ENCODE peak calls at places on chromosomes 7 and 10, in six cellular contexts. O, L, J, M, Q and E are unnamed samples.

GRCh38 chr7:117043051-117043546 is 89.8 kb downstream of the ST7 start:
- DNase-seq in O (no peak), L (peak), J (no peak), M (no peak), Q (no peak), E (no peak)

GRCh38 chr7:114760477-114760876 is 161.4 kb upstream of the MDFIC start:
- DNase-seq in O (no peak), L (no peak), J (no peak), M (no peak), Q (no peak), E (no peak)

GRCh38 chr7:141181812-141182211 is 107.9 kb downstream of the TMEM178B start:
- DNase-seq in O (no peak), L (no peak), J (no peak), M (no peak), Q (no peak), E (no peak)

GRCh38 chr10:103776878-103777591 is 78.3 kb downstream of the SH3PXD2A start:
- DNase-seq in O (no peak), L (peak), J (no peak), M (no peak), Q (no peak), E (no peak)

GRCh38 chr10:128078136-128078969 is 47.9 kb downstream of the MKI67 start:
- DNase-seq in O (no peak), L (peak), J (peak), M (peak), Q (peak), E (peak)

GRCh38 chr10:110815354-110816004 is 56.2 kb upstream of the PDCD4 start:
- DNase-seq in O (no peak), L (no peak), J (no peak), M (no peak), Q (no peak), E (no peak)

GRCh38 chr10:113269333-113269732 is 283.5 kb upstream of the HABP2 start:
- DNase-seq in O (no peak), L (no peak), J (no peak), M (no peak), Q (no peak), E (no peak)

GRCh38 chr7:91596287-91596686 is 284.2 kb downstream of the MTERF1 start:
- DNase-seq in O (no peak), L (no peak), J (no peak), M (no peak), Q (no peak), E (no peak)

GRCh38 chr10:70602665-70603438 is at the start of gene PRF1:
- DNase-seq in O (no peak), L (no peak), J (peak), M (no peak), Q (no peak), E (no peak)

GRCh38 chr10:132319853-132320669 is 11.9 kb upstream of the LRRC27 start:
- DNase-seq in O (no peak), L (peak), J (no peak), M (no peak), Q (no peak), E (peak)

GRCh38 chr7:112510032-112510742 is 29.4 kb downstream of the LSMEM1 start:
- DNase-seq in O (no peak), L (peak), J (no peak), M (no peak), Q (no peak), E (no peak)

GRCh38 chr7:98323597-98324322 is 42.3 kb downstream of the BRI3 start:
- DNase-seq in O (no peak), L (peak), J (no peak), M (no peak), Q (no peak), E (no peak)

GRCh38 chr7:76303057-76303828 is 770 bp downstream of the HSPB1 start:
- DNase-seq in O (no peak), L (peak), J (peak), M (peak), Q (peak), E (peak)

GRCh38 chr7:43647314-43647691 is 64.4 kb downstream of the STK17A start:
- DNase-seq in O (no peak), L (peak), J (no peak), M (no peak), Q (no peak), E (no peak)

GRCh38 chr10:25944771-25945170 is 10.7 kb downstream of the MYO3A start:
- DNase-seq in O (no peak), L (no peak), J (no peak), M (no peak), Q (no peak), E (no peak)

GRCh38 chr10:68154211-68154497 is 44.9 kb downstream of the MYPN start:
- DNase-seq in O (no peak), L (peak), J (no peak), M (no peak), Q (no peak), E (no peak)

GRCh38 chr7:47493971-47494370 is 87.9 kb downstream of the TNS3 start:
- DNase-seq in O (no peak), L (peak), J (no peak), M (no peak), Q (no peak), E (no peak)

GRCh38 chr7:25069900-25070443 is 55.1 kb downstream of the CYCS start:
- DNase-seq in O (peak), L (peak), J (peak), M (peak), Q (peak), E (peak)

GRCh38 chr7:63927261-63927660 is 71.4 kb upstream of the ZNF722 start:
- DNase-seq in O (no peak), L (no peak), J (no peak), M (no peak), Q (no peak), E (no peak)

GRCh38 chr10:131667047-131667446 is 233.8 kb upstream of the PPP2R2D start:
- DNase-seq in O (no peak), L (no peak), J (no peak), M (no peak), Q (no peak), E (no peak)

GRCh38 chr7:92613720-92614119 is 23.5 kb upstream of the FAM133B start:
- DNase-seq in O (no peak), L (no peak), J (no peak), M (no peak), Q (no peak), E (no peak)

GRCh38 chr7:97372882-97373281 is 255.4 kb downstream of the SDHAF3 start:
- DNase-seq in O (no peak), L (no peak), J (no peak), M (no peak), Q (no peak), E (no peak)

GRCh38 chr10:49594594-49594993 is 15.5 kb upstream of the SLC18A3 start:
- DNase-seq in O (no peak), L (peak), J (peak), M (peak), Q (peak), E (peak)

GRCh38 chr10:5198386-5198785 is 1.7 kb downstream of the AKR1C4 start:
- DNase-seq in O (no peak), L (no peak), J (no peak), M (no peak), Q (no peak), E (no peak)

GRCh38 chr7:75985518-75986146 is 8.8 kb downstream of the TMEM120A start:
- DNase-seq in O (no peak), L (no peak), J (no peak), M (no peak), Q (no peak), E (no peak)

GRCh38 chr10:117536359-117536861 is 6.1 kb upstream of the EMX2 start:
- DNase-seq in O (no peak), L (no peak), J (no peak), M (no peak), Q (no peak), E (no peak)

GRCh38 chr10:84613336-84614021 is 285.1 kb downstream of the CCSER2 start:
- DNase-seq in O (peak), L (peak), J (peak), M (peak), Q (peak), E (peak)

GRCh38 chr7:157549612-157550299 is 213.0 kb downstream of the DNAJB6 start:
- DNase-seq in O (no peak), L (no peak), J (no peak), M (no peak), Q (no peak), E (no peak)

GRCh38 chr7:31794851-31795250 is 107.8 kb downstream of the PPP1R17 start:
- DNase-seq in O (no peak), L (no peak), J (no peak), M (no peak), Q (no peak), E (no peak)